ENCODE peak calls at places on chromosome 2, in ten cellular contexts. One of them, this sample, is unnamed.
A peak's percentile ranks its signal among the peaks of the same experiment; 100 is the strongest.

GRCh38 chr2:149068225-149068995 is 29.9 kb downstream of the LYPD6B start:
- DNase-seq in DMS79 treated with DMSO at 0.1 percent for 48 hours: no peak
- DNase-seq in foreskin keratinocyte: no peak
- DNase-seq in Caki2: no peak
- DNase-seq in frontal cortex: no peak
- DNase-seq in NCI-H774: no peak
- DNase-seq in left colon: no peak
- DNase-seq in adrenal gland: no peak
- DNase-seq in tibial artery: no peak
- DNase-seq in T follicular helper cell: no peak
- DNase-seq in this sample: no peak

GRCh38 chr2:85768713-85769112 is 14.9 kb downstream of the ATOH8 start:
- DNase-seq in DMS79 treated with DMSO at 0.1 percent for 48 hours: peak; percentile 86
- DNase-seq in foreskin keratinocyte: no peak
- DNase-seq in Caki2: no peak
- DNase-seq in frontal cortex: no peak
- DNase-seq in NCI-H774: no peak
- DNase-seq in left colon: peak; percentile 61
- DNase-seq in adrenal gland: peak; percentile 54
- DNase-seq in tibial artery: peak; percentile 84
- DNase-seq in T follicular helper cell: no peak
- DNase-seq in this sample: peak; percentile 89

GRCh38 chr2:20322527-20323300 is 27.9 kb downstream of the PUM2 start:
- DNase-seq in DMS79 treated with DMSO at 0.1 percent for 48 hours: no peak
- DNase-seq in foreskin keratinocyte: no peak
- DNase-seq in Caki2: no peak
- DNase-seq in frontal cortex: no peak
- DNase-seq in NCI-H774: no peak
- DNase-seq in left colon: no peak
- DNase-seq in adrenal gland: no peak
- DNase-seq in tibial artery: no peak
- DNase-seq in T follicular helper cell: no peak
- DNase-seq in this sample: no peak

GRCh38 chr2:25279091-25279651 is 62.6 kb downstream of the DNMT3A start:
- DNase-seq in DMS79 treated with DMSO at 0.1 percent for 48 hours: peak; percentile 11
- DNase-seq in foreskin keratinocyte: peak; percentile 90
- DNase-seq in Caki2: peak; percentile 35
- DNase-seq in frontal cortex: no peak
- DNase-seq in NCI-H774: no peak
- DNase-seq in left colon: peak; percentile 50
- DNase-seq in adrenal gland: peak; percentile 76
- DNase-seq in tibial artery: peak; percentile 83
- DNase-seq in T follicular helper cell: no peak
- DNase-seq in this sample: peak; percentile 62

GRCh38 chr2:648476-649424 is 28.5 kb downstream of the TMEM18 start:
- DNase-seq in DMS79 treated with DMSO at 0.1 percent for 48 hours: no peak
- DNase-seq in foreskin keratinocyte: no peak
- DNase-seq in Caki2: no peak
- DNase-seq in frontal cortex: no peak
- DNase-seq in NCI-H774: no peak
- DNase-seq in left colon: no peak
- DNase-seq in adrenal gland: no peak
- DNase-seq in tibial artery: no peak
- DNase-seq in T follicular helper cell: no peak
- DNase-seq in this sample: no peak

GRCh38 chr2:227366861-227367800 is 12.0 kb downstream of the TM4SF20 start:
- DNase-seq in DMS79 treated with DMSO at 0.1 percent for 48 hours: no peak
- DNase-seq in foreskin keratinocyte: no peak
- DNase-seq in Caki2: no peak
- DNase-seq in frontal cortex: no peak
- DNase-seq in NCI-H774: no peak
- DNase-seq in left colon: no peak
- DNase-seq in adrenal gland: no peak
- DNase-seq in tibial artery: no peak
- DNase-seq in T follicular helper cell: no peak
- DNase-seq in this sample: no peak

GRCh38 chr2:23330214-23330613 is 54.8 kb upstream of the KLHL29 start:
- DNase-seq in DMS79 treated with DMSO at 0.1 percent for 48 hours: no peak
- DNase-seq in foreskin keratinocyte: no peak
- DNase-seq in Caki2: no peak
- DNase-seq in frontal cortex: no peak
- DNase-seq in NCI-H774: no peak
- DNase-seq in left colon: no peak
- DNase-seq in adrenal gland: no peak
- DNase-seq in tibial artery: no peak
- DNase-seq in T follicular helper cell: no peak
- DNase-seq in this sample: no peak

GRCh38 chr2:215238485-215239098 is 73.3 kb upstream of the ATIC start:
- DNase-seq in DMS79 treated with DMSO at 0.1 percent for 48 hours: no peak
- DNase-seq in foreskin keratinocyte: peak; percentile 22
- DNase-seq in Caki2: no peak
- DNase-seq in frontal cortex: no peak
- DNase-seq in NCI-H774: no peak
- DNase-seq in left colon: no peak
- DNase-seq in adrenal gland: no peak
- DNase-seq in tibial artery: no peak
- DNase-seq in T follicular helper cell: no peak
- DNase-seq in this sample: no peak

GRCh38 chr2:207437857-207438166 is 92.0 kb upstream of the CREB1 start:
- DNase-seq in DMS79 treated with DMSO at 0.1 percent for 48 hours: no peak
- DNase-seq in foreskin keratinocyte: peak; percentile 36
- DNase-seq in Caki2: no peak
- DNase-seq in frontal cortex: no peak
- DNase-seq in NCI-H774: no peak
- DNase-seq in left colon: peak; percentile 46
- DNase-seq in adrenal gland: no peak
- DNase-seq in tibial artery: no peak
- DNase-seq in T follicular helper cell: no peak
- DNase-seq in this sample: no peak

GRCh38 chr2:74426181-74426758 is 4.7 kb downstream of the WDR54 start:
- DNase-seq in DMS79 treated with DMSO at 0.1 percent for 48 hours: no peak
- DNase-seq in foreskin keratinocyte: no peak
- DNase-seq in Caki2: no peak
- DNase-seq in frontal cortex: no peak
- DNase-seq in NCI-H774: no peak
- DNase-seq in left colon: no peak
- DNase-seq in adrenal gland: no peak
- DNase-seq in tibial artery: no peak
- DNase-seq in T follicular helper cell: no peak
- DNase-seq in this sample: no peak

GRCh38 chr2:156340818-156341481 is 8.4 kb upstream of the NR4A2 start:
- DNase-seq in DMS79 treated with DMSO at 0.1 percent for 48 hours: peak; percentile 86
- DNase-seq in foreskin keratinocyte: no peak
- DNase-seq in Caki2: no peak
- DNase-seq in frontal cortex: no peak
- DNase-seq in NCI-H774: peak; percentile 64
- DNase-seq in left colon: peak; percentile 54
- DNase-seq in adrenal gland: no peak
- DNase-seq in tibial artery: no peak
- DNase-seq in T follicular helper cell: no peak
- DNase-seq in this sample: no peak

GRCh38 chr2:235666240-235666781 is 172.5 kb downstream of the AGAP1 start:
- DNase-seq in DMS79 treated with DMSO at 0.1 percent for 48 hours: peak; percentile 86
- DNase-seq in foreskin keratinocyte: peak; percentile 93
- DNase-seq in Caki2: no peak
- DNase-seq in frontal cortex: peak; percentile 49
- DNase-seq in NCI-H774: peak; percentile 62
- DNase-seq in left colon: no peak
- DNase-seq in adrenal gland: peak; percentile 33
- DNase-seq in tibial artery: peak; percentile 42
- DNase-seq in T follicular helper cell: no peak
- DNase-seq in this sample: no peak

GRCh38 chr2:33484042-33484621 is 7.7 kb downstream of the RASGRP3 start:
- DNase-seq in DMS79 treated with DMSO at 0.1 percent for 48 hours: no peak
- DNase-seq in foreskin keratinocyte: no peak
- DNase-seq in Caki2: no peak
- DNase-seq in frontal cortex: no peak
- DNase-seq in NCI-H774: no peak
- DNase-seq in left colon: no peak
- DNase-seq in adrenal gland: no peak
- DNase-seq in tibial artery: no peak
- DNase-seq in T follicular helper cell: no peak
- DNase-seq in this sample: no peak

GRCh38 chr2:213688129-213688528 is 403.9 kb downstream of the SPAG16 start:
- DNase-seq in DMS79 treated with DMSO at 0.1 percent for 48 hours: no peak
- DNase-seq in foreskin keratinocyte: no peak
- DNase-seq in Caki2: no peak
- DNase-seq in frontal cortex: no peak
- DNase-seq in NCI-H774: no peak
- DNase-seq in left colon: no peak
- DNase-seq in adrenal gland: no peak
- DNase-seq in tibial artery: no peak
- DNase-seq in T follicular helper cell: no peak
- DNase-seq in this sample: no peak

GRCh38 chr2:219352448-219353023 is 20.0 kb upstream of the RESP18 start:
- DNase-seq in DMS79 treated with DMSO at 0.1 percent for 48 hours: peak; percentile 24
- DNase-seq in foreskin keratinocyte: peak; percentile 29
- DNase-seq in Caki2: peak; percentile 23
- DNase-seq in frontal cortex: peak; percentile 69
- DNase-seq in NCI-H774: peak; percentile 52
- DNase-seq in left colon: peak; percentile 69
- DNase-seq in adrenal gland: peak; percentile 48
- DNase-seq in tibial artery: no peak
- DNase-seq in T follicular helper cell: peak; percentile 49
- DNase-seq in this sample: no peak

GRCh38 chr2:111986116-111986900 is 68.8 kb upstream of the TMEM87B start:
- DNase-seq in DMS79 treated with DMSO at 0.1 percent for 48 hours: peak; percentile 42
- DNase-seq in foreskin keratinocyte: no peak
- DNase-seq in Caki2: peak; percentile 84
- DNase-seq in frontal cortex: no peak
- DNase-seq in NCI-H774: no peak
- DNase-seq in left colon: no peak
- DNase-seq in adrenal gland: no peak
- DNase-seq in tibial artery: no peak
- DNase-seq in T follicular helper cell: no peak
- DNase-seq in this sample: no peak

GRCh38 chr2:28352104-28352503 is 40.6 kb upstream of the FOSL2 start:
- DNase-seq in DMS79 treated with DMSO at 0.1 percent for 48 hours: no peak
- DNase-seq in foreskin keratinocyte: no peak
- DNase-seq in Caki2: no peak
- DNase-seq in frontal cortex: no peak
- DNase-seq in NCI-H774: no peak
- DNase-seq in left colon: no peak
- DNase-seq in adrenal gland: no peak
- DNase-seq in tibial artery: peak; percentile 41
- DNase-seq in T follicular helper cell: no peak
- DNase-seq in this sample: no peak

GRCh38 chr2:58541511-58541910 is 300.4 kb upstream of the FANCL start:
- DNase-seq in DMS79 treated with DMSO at 0.1 percent for 48 hours: no peak
- DNase-seq in foreskin keratinocyte: no peak
- DNase-seq in Caki2: no peak
- DNase-seq in frontal cortex: no peak
- DNase-seq in NCI-H774: no peak
- DNase-seq in left colon: no peak
- DNase-seq in adrenal gland: no peak
- DNase-seq in tibial artery: no peak
- DNase-seq in T follicular helper cell: no peak
- DNase-seq in this sample: no peak

GRCh38 chr2:197198890-197199289 is 111.7 kb downstream of the ANKRD44 start:
- DNase-seq in DMS79 treated with DMSO at 0.1 percent for 48 hours: no peak
- DNase-seq in foreskin keratinocyte: no peak
- DNase-seq in Caki2: no peak
- DNase-seq in frontal cortex: no peak
- DNase-seq in NCI-H774: no peak
- DNase-seq in left colon: peak; percentile 58
- DNase-seq in adrenal gland: peak; percentile 24
- DNase-seq in tibial artery: peak; percentile 76
- DNase-seq in T follicular helper cell: peak; percentile 88
- DNase-seq in this sample: peak; percentile 43

GRCh38 chr2:10471046-10471571 is 23.0 kb upstream of the ODC1 start:
- DNase-seq in DMS79 treated with DMSO at 0.1 percent for 48 hours: no peak
- DNase-seq in foreskin keratinocyte: no peak
- DNase-seq in Caki2: no peak
- DNase-seq in frontal cortex: no peak
- DNase-seq in NCI-H774: no peak
- DNase-seq in left colon: no peak
- DNase-seq in adrenal gland: no peak
- DNase-seq in tibial artery: peak; percentile 27
- DNase-seq in T follicular helper cell: no peak
- DNase-seq in this sample: no peak

GRCh38 chr2:59025157-59025757 is 784.1 kb upstream of the FANCL start:
- DNase-seq in DMS79 treated with DMSO at 0.1 percent for 48 hours: no peak
- DNase-seq in foreskin keratinocyte: no peak
- DNase-seq in Caki2: peak; percentile 16
- DNase-seq in frontal cortex: no peak
- DNase-seq in NCI-H774: peak; percentile 13
- DNase-seq in left colon: peak; percentile 41
- DNase-seq in adrenal gland: peak; percentile 39
- DNase-seq in tibial artery: no peak
- DNase-seq in T follicular helper cell: no peak
- DNase-seq in this sample: no peak

GRCh38 chr2:44668336-44668735 is 273.2 kb upstream of the SIX3 start:
- DNase-seq in DMS79 treated with DMSO at 0.1 percent for 48 hours: no peak
- DNase-seq in foreskin keratinocyte: no peak
- DNase-seq in Caki2: no peak
- DNase-seq in frontal cortex: no peak
- DNase-seq in NCI-H774: no peak
- DNase-seq in left colon: no peak
- DNase-seq in adrenal gland: no peak
- DNase-seq in tibial artery: no peak
- DNase-seq in T follicular helper cell: no peak
- DNase-seq in this sample: no peak

GRCh38 chr2:210584834-210585233 is 28.4 kb downstream of the CPS1 start:
- DNase-seq in DMS79 treated with DMSO at 0.1 percent for 48 hours: no peak
- DNase-seq in foreskin keratinocyte: peak; percentile 40
- DNase-seq in Caki2: peak; percentile 56
- DNase-seq in frontal cortex: no peak
- DNase-seq in NCI-H774: no peak
- DNase-seq in left colon: no peak
- DNase-seq in adrenal gland: no peak
- DNase-seq in tibial artery: no peak
- DNase-seq in T follicular helper cell: no peak
- DNase-seq in this sample: no peak

GRCh38 chr2:158099716-158100115 is 2.0 kb upstream of the UPP2 start:
- DNase-seq in DMS79 treated with DMSO at 0.1 percent for 48 hours: no peak
- DNase-seq in foreskin keratinocyte: peak; percentile 54
- DNase-seq in Caki2: peak; percentile 6
- DNase-seq in frontal cortex: no peak
- DNase-seq in NCI-H774: no peak
- DNase-seq in left colon: no peak
- DNase-seq in adrenal gland: peak; percentile 47
- DNase-seq in tibial artery: no peak
- DNase-seq in T follicular helper cell: no peak
- DNase-seq in this sample: no peak

GRCh38 chr2:176830362-176830761 is 382.2 kb upstream of the HNRNPA3 start:
- DNase-seq in DMS79 treated with DMSO at 0.1 percent for 48 hours: no peak
- DNase-seq in foreskin keratinocyte: no peak
- DNase-seq in Caki2: no peak
- DNase-seq in frontal cortex: no peak
- DNase-seq in NCI-H774: peak; percentile 43
- DNase-seq in left colon: no peak
- DNase-seq in adrenal gland: no peak
- DNase-seq in tibial artery: no peak
- DNase-seq in T follicular helper cell: no peak
- DNase-seq in this sample: no peak

GRCh38 chr2:163554864-163555263 is 180.9 kb downstream of the FIGN start:
- DNase-seq in DMS79 treated with DMSO at 0.1 percent for 48 hours: no peak
- DNase-seq in foreskin keratinocyte: peak; percentile 37
- DNase-seq in Caki2: no peak
- DNase-seq in frontal cortex: no peak
- DNase-seq in NCI-H774: no peak
- DNase-seq in left colon: no peak
- DNase-seq in adrenal gland: no peak
- DNase-seq in tibial artery: no peak
- DNase-seq in T follicular helper cell: no peak
- DNase-seq in this sample: no peak

GRCh38 chr2:100427627-100428258 is 10.3 kb upstream of the CHST10 start:
- DNase-seq in DMS79 treated with DMSO at 0.1 percent for 48 hours: no peak
- DNase-seq in foreskin keratinocyte: no peak
- DNase-seq in Caki2: peak; percentile 25
- DNase-seq in frontal cortex: no peak
- DNase-seq in NCI-H774: no peak
- DNase-seq in left colon: peak; percentile 76
- DNase-seq in adrenal gland: peak; percentile 49
- DNase-seq in tibial artery: no peak
- DNase-seq in T follicular helper cell: peak; percentile 42
- DNase-seq in this sample: peak; percentile 37

GRCh38 chr2:26820932-26821331 is 27.0 kb upstream of the DPYSL5 start:
- DNase-seq in DMS79 treated with DMSO at 0.1 percent for 48 hours: no peak
- DNase-seq in foreskin keratinocyte: no peak
- DNase-seq in Caki2: no peak
- DNase-seq in frontal cortex: no peak
- DNase-seq in NCI-H774: no peak
- DNase-seq in left colon: no peak
- DNase-seq in adrenal gland: no peak
- DNase-seq in tibial artery: no peak
- DNase-seq in T follicular helper cell: no peak
- DNase-seq in this sample: no peak